ENCODE peak calls at places on chromosomes 2 and 18, in seven cellular contexts. H is tibial nerve, U is PC-9, F is upper lobe of right lung, I is AG04449, E is heart right ventricle, M is sigmoid colon. O is an unnamed sample.

GRCh38 chr2:11123856-11124759 is 31.2 kb upstream of the SLC66A3 start:
- DNase-seq in H (peak), U (peak), F (peak), I (no peak), E (no peak), M (no peak), O (no peak)

GRCh38 chr2:184835081-184835728 is 236.9 kb downstream of the ZNF804A start:
- DNase-seq in H (no peak), U (no peak), F (no peak), I (no peak), E (no peak), M (no peak), O (no peak)

GRCh38 chr2:43100883-43101662 is 125.3 kb downstream of the ZFP36L2 start:
- DNase-seq in H (no peak), U (no peak), F (no peak), I (no peak), E (peak), M (peak), O (no peak)

GRCh38 chr18:5196253-5197031 is 615 bp downstream of the AKAIN1 start:
- DNase-seq in H (no peak), U (no peak), F (peak), I (no peak), E (no peak), M (no peak), O (no peak)

GRCh38 chr2:202848813-202849212 is 22.8 kb downstream of the ICA1L start:
- DNase-seq in H (no peak), U (no peak), F (peak), I (no peak), E (no peak), M (no peak), O (no peak)

GRCh38 chr18:36458306-36458705 is 160.8 kb downstream of the FHOD3 start:
- DNase-seq in H (no peak), U (no peak), F (no peak), I (no peak), E (no peak), M (no peak), O (no peak)

GRCh38 chr2:10240161-10240681 is 62.5 kb upstream of the HPCAL1 start:
- DNase-seq in H (no peak), U (no peak), F (peak), I (no peak), E (no peak), M (peak), O (no peak)

GRCh38 chr2:61959381-61960293 is 54.2 kb downstream of the COMMD1 start:
- DNase-seq in H (no peak), U (no peak), F (no peak), I (no peak), E (no peak), M (no peak), O (no peak)

GRCh38 chr18:73315381-73315780 is 447.6 kb upstream of the NETO1 start:
- DNase-seq in H (no peak), U (peak), F (no peak), I (no peak), E (no peak), M (no peak), O (no peak)

GRCh38 chr2:176188218-176188968 is at the start of gene HOXD1:
- DNase-seq in H (no peak), U (no peak), F (peak), I (no peak), E (no peak), M (no peak), O (no peak)

GRCh38 chr2:147632193-147632592 is 212.6 kb upstream of the ACVR2A start:
- DNase-seq in H (no peak), U (no peak), F (no peak), I (no peak), E (peak), M (no peak), O (no peak)

GRCh38 chr2:106995560-106995959 is 109.6 kb upstream of the ST6GAL2 start:
- DNase-seq in H (no peak), U (no peak), F (no peak), I (peak), E (no peak), M (no peak), O (no peak)

GRCh38 chr18:58140366-58141325 is 96.6 kb downstream of the NEDD4L start:
- DNase-seq in H (no peak), U (peak), F (no peak), I (no peak), E (no peak), M (peak), O (no peak)
- TF ChIP-seq CTCF in H (no peak), U (no peak), F (no peak), I (no peak), E (peak), M (no peak), O (no peak)

GRCh38 chr2:47783491-47784330 is 766 bp downstream of the MSH6 start:
- DNase-seq in H (peak), U (peak), F (peak), I (no peak), E (peak), M (peak), O (no peak)
- TF ChIP-seq CTCF in H (no peak), U (no peak), F (no peak), I (no peak), E (no peak), M (no peak), O (peak)

GRCh38 chr2:208319403-208319802 is 53.3 kb downstream of the PIKFYVE start:
- DNase-seq in H (no peak), U (no peak), F (no peak), I (no peak), E (no peak), M (no peak), O (no peak)
- TF ChIP-seq CTCF in H (no peak), U (no peak), F (no peak), I (no peak), E (no peak), M (no peak), O (no peak)

DNA sequence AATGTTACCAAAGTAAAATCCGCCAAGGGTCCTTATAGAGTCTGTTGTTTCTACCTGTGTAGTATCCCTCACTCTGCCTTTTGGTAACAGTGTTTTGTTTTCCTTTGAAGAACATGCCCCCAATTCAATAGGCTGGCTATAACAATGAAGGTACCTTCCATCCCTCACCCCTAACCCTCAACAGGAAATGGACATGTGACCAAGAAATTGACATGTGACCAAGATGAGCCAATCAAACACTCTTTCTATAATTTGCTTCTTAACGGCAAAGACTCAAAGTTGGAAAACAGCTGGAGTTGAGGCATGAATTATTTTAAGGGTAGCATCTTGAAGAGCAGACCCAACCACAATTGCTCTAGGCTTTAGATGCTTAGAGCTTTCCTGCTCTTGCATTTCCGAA is 5.4 kb upstream of the MREG start:
- DNase-seq in H (no peak), U (no peak), F (no peak), I (no peak), E (no peak), M (no peak), O (no peak)
- TF ChIP-seq CTCF in H (no peak), U (no peak), F (no peak), I (no peak), E (no peak), M (no peak), O (no peak)

GRCh38 chr2:28389399-28390240 is 3.0 kb upstream of the FOSL2 start:
- DNase-seq in H (no peak), U (no peak), F (no peak), I (no peak), E (no peak), M (peak), O (no peak)
- TF ChIP-seq CTCF in H (no peak), U (no peak), F (peak), I (peak), E (no peak), M (no peak), O (peak)

GRCh38 chr2:88955607-88956006 is 264.1 kb downstream of the RPIA start:
- DNase-seq in H (no peak), U (no peak), F (no peak), I (no peak), E (no peak), M (no peak), O (no peak)

GRCh38 chr2:88949336-88949735 is 257.9 kb downstream of the RPIA start:
- DNase-seq in H (no peak), U (no peak), F (no peak), I (no peak), E (no peak), M (no peak), O (no peak)

DNA sequence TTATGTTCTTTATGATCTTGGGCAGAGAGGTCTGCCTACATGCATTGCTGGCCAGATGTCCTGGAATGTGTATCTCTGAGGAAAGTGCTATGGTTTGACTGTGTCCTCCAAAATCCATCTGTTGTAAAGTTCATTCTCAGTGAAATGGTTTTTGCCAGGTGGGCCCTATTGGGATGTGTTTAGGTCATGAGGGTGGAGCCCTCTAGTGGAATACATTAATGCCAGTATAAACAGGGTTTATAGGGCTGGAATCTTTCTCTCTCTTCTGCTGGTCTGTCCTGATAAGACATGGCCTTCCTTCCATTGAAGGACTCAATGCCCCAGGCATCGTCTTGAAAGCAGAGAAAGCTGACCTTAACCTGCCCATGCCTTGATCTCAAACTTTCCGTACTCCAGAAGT is 258.5 kb downstream of the RPIA start:
- DNase-seq in H (no peak), U (no peak), F (no peak), I (no peak), E (no peak), M (no peak), O (no peak)
- TF ChIP-seq CTCF in H (no peak), U (peak), F (peak), I (no peak), E (peak), M (no peak), O (peak)

DNA sequence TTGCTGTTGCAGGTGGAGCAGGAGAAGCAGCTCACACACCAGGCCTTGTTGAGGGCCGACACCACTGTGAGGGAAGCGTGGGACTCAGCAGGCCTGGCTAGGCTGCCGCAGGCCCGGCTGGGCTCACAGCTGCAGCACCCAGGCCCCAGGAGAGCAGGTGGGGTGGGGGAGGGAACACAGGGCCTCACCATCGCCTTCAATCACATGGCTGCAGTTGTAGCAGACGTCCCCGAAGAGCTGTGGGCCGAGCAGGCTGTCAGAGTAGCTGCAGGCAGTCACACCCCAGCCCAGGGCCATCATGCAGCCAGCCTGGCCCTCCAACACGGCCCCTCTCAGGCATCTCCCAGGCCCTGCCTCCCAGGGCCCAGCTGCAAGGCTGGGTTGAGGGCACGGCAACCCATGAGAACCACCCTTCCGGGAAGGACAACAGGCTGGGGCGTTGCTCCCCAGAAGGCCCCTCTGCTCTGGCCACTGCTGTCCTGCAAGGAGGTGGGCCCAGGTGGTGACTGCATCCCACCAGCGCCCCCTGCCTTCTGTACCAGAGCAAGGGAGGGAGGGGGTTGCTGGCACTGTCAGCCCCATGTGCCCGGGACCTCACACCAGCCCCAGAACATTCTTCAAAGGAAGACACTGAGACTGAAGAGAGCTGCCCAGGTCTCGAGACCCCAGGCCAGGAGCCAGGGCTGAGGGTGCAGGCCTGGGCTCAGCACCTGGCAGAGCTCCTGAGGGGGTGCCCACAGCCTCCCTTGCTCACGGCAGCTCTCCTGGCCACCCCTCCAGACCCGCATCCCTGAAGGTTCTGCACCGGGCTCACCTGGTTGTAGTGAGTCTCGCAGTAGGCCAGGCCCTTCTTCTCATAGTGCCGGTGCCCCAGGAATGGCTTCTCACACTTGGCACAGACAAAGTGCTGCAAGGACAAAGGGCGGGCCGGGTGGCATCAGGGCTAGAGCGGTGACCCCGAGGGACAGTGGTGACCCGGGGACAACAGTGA is 5.6 kb upstream of the GPR17 start:
- DNase-seq in H (no peak), U (no peak), F (no peak), I (no peak), E (no peak), M (no peak), O (no peak)
- TF ChIP-seq CTCF in H (no peak), U (peak), F (peak), I (peak), E (peak), M (no peak), O (peak)

DNA sequence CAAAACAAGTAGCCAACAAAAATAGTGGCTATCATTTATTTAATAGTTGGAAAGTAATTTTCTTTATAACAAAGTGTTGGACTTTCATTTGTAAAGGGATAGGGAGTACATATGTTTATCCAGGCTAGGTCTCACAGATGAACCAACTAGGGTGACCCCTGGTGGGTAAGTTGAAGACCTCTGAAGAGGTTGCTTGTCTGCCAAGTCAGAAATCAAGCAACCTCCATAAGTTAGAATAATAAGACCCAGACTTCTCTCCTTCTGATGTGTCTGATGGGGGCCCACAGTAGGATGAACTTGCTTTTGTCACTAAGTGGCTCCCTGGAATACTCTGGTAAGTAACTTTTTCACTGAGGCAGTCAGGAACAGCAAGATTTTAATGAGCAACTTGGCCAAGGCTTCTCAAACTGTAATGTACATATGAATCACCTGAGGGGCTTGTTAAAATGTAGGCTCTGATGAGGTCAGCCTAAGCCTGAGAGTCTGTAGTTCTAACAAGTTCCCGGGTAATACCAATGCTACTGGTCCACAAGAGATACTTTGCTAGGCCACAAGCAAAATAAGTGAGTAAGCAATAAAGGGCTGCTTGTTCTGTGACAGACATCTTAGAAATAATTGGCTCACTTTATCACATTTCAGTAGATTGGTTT is 319.6 kb downstream of the PIK3C3 start:
- DNase-seq in H (no peak), U (no peak), F (no peak), I (no peak), E (no peak), M (no peak), O (no peak)
- TF ChIP-seq CTCF in H (no peak), U (no peak), F (no peak), I (peak), E (peak), M (no peak), O (no peak)

DNA sequence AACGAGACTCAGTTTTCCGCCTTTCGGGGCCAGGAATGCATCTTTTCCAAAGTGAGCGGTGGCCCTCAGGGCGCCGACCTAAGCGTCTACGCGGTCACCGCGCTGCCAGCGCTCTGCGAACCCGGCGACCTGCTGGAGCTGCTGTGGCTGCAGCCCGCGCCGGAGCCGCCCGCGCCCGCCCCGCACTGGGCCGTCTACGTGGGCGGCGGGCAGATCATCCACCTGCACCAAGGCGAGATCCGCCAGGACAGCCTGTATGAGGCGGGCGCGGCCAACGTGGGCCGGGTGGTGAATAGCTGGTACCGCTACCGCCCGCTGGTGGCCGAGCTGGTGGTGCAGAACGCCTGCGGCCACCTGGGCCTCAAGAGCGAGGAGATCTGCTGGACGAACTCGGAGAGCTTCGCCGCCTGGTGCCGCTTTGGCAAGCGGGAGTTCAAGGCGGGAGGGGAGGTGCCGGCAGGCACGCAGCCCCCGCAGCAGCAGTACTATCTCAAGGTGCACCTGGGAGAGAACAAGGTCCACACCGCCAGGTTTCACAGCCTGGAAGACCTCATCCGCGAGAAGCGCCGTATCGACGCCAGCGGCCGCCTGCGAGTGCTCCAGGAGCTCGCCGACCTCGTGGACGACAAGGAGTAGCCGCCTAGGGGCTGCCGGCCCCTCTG is 1.8 kb downstream of the LRATD1 start:
- DNase-seq in H (peak), U (no peak), F (peak), I (no peak), E (peak), M (peak), O (no peak)
- TF ChIP-seq CTCF in H (peak), U (peak), F (peak), I (peak), E (peak), M (peak), O (peak)

GRCh38 chr2:200677721-200678532 is 92.1 kb downstream of the AOX1 start:
- DNase-seq in H (peak), U (no peak), F (no peak), I (no peak), E (no peak), M (no peak), O (peak)
- TF ChIP-seq CTCF in H (no peak), U (no peak), F (no peak), I (no peak), E (no peak), M (no peak), O (peak)